ENCODE peak calls at places on chromosomes 12 and 14, in four cellular contexts. J, X, I and A are unnamed samples. For H3K4me1, the result is how much of the 10 kb centered on the place peaks cover.

GRCh38 chr12:77342275-77342674 is 276.9 kb upstream of the E2F7 start:
- DNase-seq in J (no peak), X (no peak), I (no peak), A (no peak)

GRCh38 chr12:62781136-62781880 is 153.6 kb downstream of the PPM1H start:
- DNase-seq in J (no peak), X (no peak), I (no peak), A (no peak)

GRCh38 chr12:116037941-116038837 is 239.3 kb downstream of the MED13L start:
- DNase-seq in J (no peak), X (no peak), I (no peak), A (no peak)

GRCh38 chr14:32372154-32372553 is 43.1 kb downstream of the AKAP6 start:
- DNase-seq in J (no peak), X (no peak), I (no peak), A (no peak)

GRCh38 chr12:82595946-82596345 is 90.8 kb upstream of the TMTC2 start:
- DNase-seq in J (no peak), X (no peak), I (no peak), A (no peak)

GRCh38 chr14:82431031-82431430 is 897.4 kb upstream of the SEL1L start:
- DNase-seq in J (no peak), X (no peak), I (no peak), A (no peak)

GRCh38 chr12:116319851-116320621 is 42.5 kb upstream of the MED13L start:
- DNase-seq in J (no peak), X (no peak), I (peak), A (no peak)

GRCh38 chr14:84254205-84254788 is 1275.6 kb upstream of the FLRT2 start:
- DNase-seq in J (no peak), X (no peak), I (peak), A (no peak)

GRCh38 chr14:105335735-105336476 is 21.4 kb downstream of the PACS2 start:
- DNase-seq in J (no peak), X (no peak), I (no peak), A (no peak)

GRCh38 chr12:30811966-30812365 is 57.2 kb upstream of the CAPRIN2 start:
- DNase-seq in J (no peak), X (peak), I (no peak), A (no peak)

GRCh38 chr12:24751181-24751580 is 197.7 kb downstream of the BCAT1 start:
- DNase-seq in J (no peak), X (no peak), I (no peak), A (no peak)

GRCh38 chr12:67025543-67026114 is 243.5 kb upstream of the CAND1 start:
- DNase-seq in J (peak), X (peak), I (peak), A (no peak)

GRCh38 chr12:110010853-110011835 is 11.9 kb downstream of the ANKRD13A start:
- DNase-seq in J (no peak), X (no peak), I (no peak), A (no peak)

GRCh38 chr14:37711499-37712475 is 116.4 kb downstream of the TTC6 start:
- DNase-seq in J (no peak), X (no peak), I (no peak), A (no peak)

GRCh38 chr12:114269153-114269552 is 136.8 kb downstream of the TBX5 start:
- DNase-seq in J (no peak), X (no peak), I (no peak), A (no peak)

GRCh38 chr14:67735361-67735921 is 33.8 kb downstream of the RDH12 start:
- DNase-seq in J (peak), X (no peak), I (peak), A (no peak)

GRCh38 chr12:108328420-108328819 is 10.7 kb downstream of the CMKLR1 start:
- DNase-seq in J (no peak), X (no peak), I (no peak), A (no peak)

GRCh38 chr12:89156862-89157262 is 195.4 kb downstream of the DUSP6 start:
- DNase-seq in J (no peak), X (no peak), I (no peak), A (no peak)

GRCh38 chr12:96237465-96238077 is 43.4 kb downstream of the ELK3 start:
- DNase-seq in J (peak), X (no peak), I (peak), A (no peak)

GRCh38 chr12:103688659-103689058 is 101.6 kb downstream of the STAB2 start:
- DNase-seq in J (no peak), X (no peak), I (no peak), A (no peak)

GRCh38 chr14:101819251-101819990 is 57.9 kb downstream of the PPP2R5C start:
- DNase-seq in J (no peak), X (no peak), I (no peak), A (no peak)

GRCh38 chr12:58341791-58342190 is 400.4 kb downstream of the ATP23 start:
- DNase-seq in J (no peak), X (no peak), I (no peak), A (no peak)

GRCh38 chr14:86035882-86036281 is 505.9 kb downstream of the FLRT2 start:
- DNase-seq in J (no peak), X (peak), I (no peak), A (no peak)

GRCh38 chr12:77751939-77752338 is 78.8 kb upstream of the NAV3 start:
- DNase-seq in J (no peak), X (no peak), I (no peak), A (no peak)

GRCh38 chr12:2615665-2616387 is 178.9 kb upstream of the FKBP4 start:
- DNase-seq in J (no peak), X (no peak), I (peak), A (no peak)

GRCh38 chr14:81247271-81247766 is 26.6 kb upstream of the GTF2A1 start:
- DNase-seq in J (peak), X (no peak), I (no peak), A (no peak)

GRCh38 chr12:80325167-80325959 is 118.7 kb upstream of the PTPRQ start:
- DNase-seq in J (no peak), X (no peak), I (no peak), A (no peak)

GRCh38 chr14:91835920-91836843 is 31.2 kb downstream of the TC2N start:
- DNase-seq in J (peak), X (peak), I (peak), A (peak)

GRCh38 chr14:65296402-65296801 is 116.1 kb upstream of the FUT8 start:
- DNase-seq in J (peak), X (no peak), I (no peak), A (no peak)

GRCh38 chr12:107554941-107555340 is 130.7 kb upstream of the PWP1 start:
- DNase-seq in J (no peak), X (no peak), I (no peak), A (no peak)

DNA sequence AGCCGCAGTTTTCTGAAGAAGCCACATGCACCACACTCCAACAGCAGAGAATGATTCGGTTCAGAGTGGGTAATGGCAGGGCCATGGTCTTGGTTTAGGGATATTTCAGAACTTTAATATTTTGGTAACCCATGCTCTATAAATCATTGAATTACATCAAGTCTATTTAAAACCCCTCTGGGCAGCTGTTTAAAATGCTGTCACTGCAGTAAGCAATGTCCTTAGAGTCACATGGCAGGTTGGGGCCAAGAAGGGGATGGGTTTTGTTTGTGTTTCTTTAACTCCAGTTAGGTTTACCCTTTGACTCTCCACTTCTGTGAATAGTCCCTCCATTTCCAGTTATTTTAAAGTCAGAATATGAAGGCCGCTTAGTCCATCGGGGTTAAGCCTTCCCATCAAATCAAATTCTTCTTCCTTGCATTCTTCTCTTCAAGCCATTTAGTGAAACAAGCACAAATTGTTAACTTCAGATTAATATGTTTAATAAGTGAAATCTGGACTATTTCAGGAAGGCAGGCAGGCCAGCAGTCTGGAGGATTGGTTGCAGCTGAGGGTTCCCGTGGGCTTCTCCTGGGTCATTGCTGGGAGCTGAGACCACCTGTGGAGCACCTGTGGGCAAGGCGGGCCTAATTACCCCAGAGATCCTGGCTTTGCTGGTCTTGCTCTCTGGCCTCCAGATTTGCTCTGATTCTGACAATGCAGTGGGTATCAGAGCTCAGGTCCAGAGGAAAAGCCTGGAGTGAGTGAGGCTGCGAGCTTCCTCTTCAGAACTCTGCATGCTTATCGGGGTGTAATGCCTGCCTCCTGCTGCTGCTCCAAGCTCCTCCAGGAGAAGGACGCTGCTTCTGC is 94.1 kb downstream of the TMEM30B start:
- DNase-seq in J (no peak), X (no peak), I (no peak), A (no peak)
- TF ChIP-seq CTCF in J (no peak), X (no peak), I (no peak), A (no peak)

GRCh38 chr12:65520658-65521057 is 242.2 kb downstream of the MSRB3 start:
- DNase-seq in J (no peak), X (no peak), I (no peak), A (no peak)

GRCh38 chr12:65517656-65518210 is 239.2 kb downstream of the MSRB3 start:
- DNase-seq in J (no peak), X (no peak), I (no peak), A (no peak)

GRCh38 chr12:65522956-65523857 is 244.7 kb downstream of the MSRB3 start:
- DNase-seq in J (no peak), X (no peak), I (no peak), A (no peak)

GRCh38 chr12:65524666-65525065 is 246.2 kb downstream of the MSRB3 start:
- DNase-seq in J (no peak), X (no peak), I (no peak), A (no peak)

DNA sequence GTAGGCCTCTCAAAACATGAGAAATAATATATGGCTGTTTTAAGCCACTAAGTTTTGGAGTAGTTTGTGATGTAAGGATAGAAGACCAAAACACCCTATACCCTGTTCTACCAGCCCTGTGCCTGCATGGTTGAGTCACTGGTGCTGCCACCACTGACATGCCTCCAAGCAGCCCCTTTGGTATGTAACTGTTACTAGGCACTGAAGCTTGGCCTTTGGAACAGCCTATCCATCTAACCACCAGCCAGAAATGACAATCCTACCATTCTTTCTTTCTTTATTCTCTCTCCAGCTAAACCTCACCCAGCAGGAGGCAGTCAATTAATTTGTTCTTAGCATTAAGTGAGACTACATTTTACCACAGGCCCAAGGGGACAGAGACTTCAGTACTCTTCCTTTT is 240.3 kb downstream of the MSRB3 start:
- DNase-seq in J (no peak), X (no peak), I (no peak), A (no peak)
- H3K4me3 ChIP-seq in J (no peak), X (no peak), I (no peak), A (no peak)

DNA sequence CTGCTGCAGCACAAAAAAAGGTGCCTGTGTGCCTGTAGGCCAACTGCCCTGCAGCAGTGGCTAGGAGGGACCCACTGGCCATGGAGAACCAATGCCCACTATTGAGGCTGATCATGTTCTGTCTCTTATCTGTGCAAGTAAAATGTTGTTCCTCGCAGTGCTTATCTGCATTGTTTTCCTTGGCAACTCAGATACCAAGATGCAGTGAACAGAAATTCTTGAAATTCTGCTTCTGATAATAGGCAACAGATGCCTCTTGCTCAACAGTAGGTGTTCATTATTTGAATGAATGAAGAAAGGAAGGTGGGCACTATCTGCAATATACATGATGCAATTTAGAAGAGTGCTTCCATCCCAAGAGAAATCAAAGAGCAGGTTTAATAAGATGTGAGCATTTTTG is 232.2 kb downstream of the NUAK1 start:
- DNase-seq in J (no peak), X (no peak), I (no peak), A (no peak)
- H3K4me1 ChIP-seq in J (under half), X (under half), I (under half), A (under half)

DNA sequence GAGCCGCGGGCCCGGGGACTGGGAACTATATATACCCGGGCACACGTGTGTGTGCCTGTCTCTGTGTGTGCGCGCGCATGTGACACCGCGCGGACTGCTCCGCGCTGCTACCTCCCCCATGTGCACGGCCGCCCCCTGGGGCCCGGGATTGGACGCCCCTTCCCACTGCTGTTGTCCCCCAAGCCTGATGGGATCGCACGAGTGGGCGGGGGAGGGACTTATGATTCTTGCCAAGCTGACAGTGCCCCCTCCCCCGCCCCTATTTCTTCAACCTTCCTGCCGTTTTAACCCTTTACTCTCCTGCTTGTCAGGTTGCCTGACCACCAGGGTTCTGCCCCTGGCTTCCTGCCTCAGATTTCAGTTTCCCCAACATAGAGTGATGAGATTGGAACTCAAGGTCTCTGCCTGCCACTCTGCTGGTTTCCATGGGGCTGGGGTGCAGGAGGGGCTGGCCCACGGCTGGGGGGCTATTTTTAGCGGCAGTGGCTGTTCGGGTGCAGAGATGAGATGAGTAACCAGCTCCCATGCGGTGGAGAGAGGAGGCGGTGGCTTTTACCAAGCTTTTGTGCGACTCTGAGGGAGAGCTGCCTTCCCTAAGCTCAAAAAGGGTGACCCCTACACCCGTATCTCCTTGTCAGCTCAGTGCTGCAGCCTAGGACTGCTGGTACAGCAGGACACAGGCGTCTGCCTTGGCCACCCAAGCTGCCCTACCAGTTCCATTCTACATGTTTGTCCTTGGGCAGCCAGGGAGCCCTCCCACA is at the start of gene DDN:
- DNase-seq in J (peak), X (peak), I (no peak), A (no peak)
- TF ChIP-seq CTCF in J (no peak), X (no peak), I (no peak), A (no peak)

GRCh38 chr12:46572644-46573630 is 200.4 kb upstream of the SLC38A2 start:
- DNase-seq in J (no peak), X (no peak), I (no peak), A (no peak)

GRCh38 chr12:46577063-46577776 is 204.6 kb upstream of the SLC38A2 start:
- DNase-seq in J (no peak), X (no peak), I (no peak), A (no peak)

GRCh38 chr12:46571593-46571992 is 199.0 kb upstream of the SLC38A2 start:
- DNase-seq in J (no peak), X (no peak), I (no peak), A (no peak)

GRCh38 chr12:46578190-46578982 is 205.8 kb upstream of the SLC38A2 start:
- DNase-seq in J (no peak), X (no peak), I (no peak), A (no peak)

GRCh38 chr12:46574853-46575252 is 202.3 kb upstream of the SLC38A2 start:
- DNase-seq in J (no peak), X (no peak), I (no peak), A (no peak)
- H3K4me3 ChIP-seq in J (no peak), X (no peak), I (no peak), A (no peak)

GRCh38 chr12:28868414-28868813 is 280.7 kb upstream of the FAR2 start:
- DNase-seq in J (no peak), X (no peak), I (no peak), A (no peak)

GRCh38 chr12:28869197-28869596 is 279.9 kb upstream of the FAR2 start:
- DNase-seq in J (no peak), X (no peak), I (no peak), A (no peak)

GRCh38 chr12:28866715-28867503 is 282.2 kb upstream of the FAR2 start:
- DNase-seq in J (no peak), X (no peak), I (no peak), A (no peak)

GRCh38 chr12:28865776-28866175 is 283.3 kb upstream of the FAR2 start:
- DNase-seq in J (no peak), X (no peak), I (no peak), A (no peak)

DNA sequence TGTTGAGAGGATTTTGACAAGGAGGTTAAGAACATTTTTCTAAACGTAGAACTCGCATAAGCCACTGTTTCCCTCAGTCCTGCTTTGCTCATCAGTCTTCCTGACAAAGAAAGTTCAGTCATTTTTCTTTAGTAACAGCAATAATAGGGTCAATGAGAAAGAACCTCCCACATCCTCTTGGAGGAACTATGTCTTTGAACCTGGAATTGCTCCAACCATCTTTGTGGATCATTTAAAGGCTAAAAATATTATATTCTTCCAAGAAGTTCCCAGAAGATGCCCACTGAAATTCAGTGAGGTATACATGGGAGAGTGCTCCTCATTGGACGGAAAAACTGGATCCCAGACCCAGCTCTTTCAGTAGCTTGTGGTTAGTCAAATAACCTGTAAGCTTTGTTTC is 282.8 kb upstream of the FAR2 start:
- DNase-seq in J (no peak), X (no peak), I (no peak), A (no peak)
- H3K4me1 ChIP-seq in J (under half), X (under half), I (under half), A (under half)

GRCh38 chr12:70828391-70828790 is 92.1 kb downstream of the PTPRR start:
- DNase-seq in J (no peak), X (no peak), I (no peak), A (no peak)

GRCh38 chr12:70826156-70826555 is 94.4 kb downstream of the PTPRR start:
- DNase-seq in J (no peak), X (no peak), I (no peak), A (no peak)

GRCh38 chr12:70824511-70824910 is 96.0 kb downstream of the PTPRR start:
- DNase-seq in J (no peak), X (no peak), I (no peak), A (no peak)

GRCh38 chr12:70822431-70822830 is 98.1 kb downstream of the PTPRR start:
- DNase-seq in J (no peak), X (no peak), I (no peak), A (no peak)

DNA sequence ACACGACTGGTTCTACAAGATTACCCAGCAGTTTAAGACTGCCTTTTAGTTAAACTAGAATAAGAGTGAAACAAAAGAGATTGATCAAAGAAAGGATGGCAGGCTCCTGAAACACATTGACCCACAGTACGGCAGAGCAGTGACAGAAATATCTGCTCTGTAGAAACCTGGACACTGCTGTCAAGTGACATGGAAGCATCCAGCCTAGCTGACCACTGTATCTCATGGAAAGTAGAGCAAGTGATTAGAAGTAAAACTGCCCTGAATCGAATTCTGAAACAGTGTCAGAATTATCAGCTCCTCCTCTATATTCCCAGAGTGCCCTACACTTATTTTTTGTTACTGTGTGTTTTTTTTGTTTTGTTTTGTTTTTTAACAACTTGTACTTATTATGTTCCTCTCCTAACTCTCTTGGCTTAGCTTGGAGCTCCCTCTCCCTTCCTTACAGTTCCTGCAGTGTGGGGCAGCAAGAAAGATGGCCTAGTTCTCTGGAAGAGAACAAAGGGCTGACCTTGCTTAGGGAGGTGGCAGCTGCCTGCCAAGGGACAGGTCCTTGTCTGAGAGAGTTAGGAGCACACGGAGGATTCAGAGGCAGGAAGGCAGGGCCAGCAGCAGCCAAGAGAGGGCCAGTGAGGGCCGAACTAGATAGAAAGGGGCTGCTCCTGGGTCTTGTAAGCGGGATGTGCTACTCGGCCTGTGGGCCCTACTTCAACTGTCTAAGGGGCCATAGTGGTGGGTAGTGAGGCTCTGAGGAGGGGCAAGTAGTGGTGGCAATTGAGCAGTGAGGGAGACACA is 97.2 kb downstream of the PTPRR start:
- DNase-seq in J (no peak), X (no peak), I (no peak), A (no peak)
- TF ChIP-seq CTCF in J (no peak), X (peak), I (no peak), A (no peak)

GRCh38 chr12:50925342-50925651 is 27.0 kb upstream of the HIGD1C start:
- DNase-seq in J (no peak), X (no peak), I (no peak), A (no peak)
- H3K4me3 ChIP-seq in J (peak), X (peak), I (peak), A (peak)